ENCODE peak calls at places on chromosomes 5 and 9, in five cellular contexts. R is BJ, W is lung, V is H9, P is psoas muscle. F is an unnamed sample. For H3K27me3, the result is how much of the 10 kb centered on the place peaks cover.

GRCh38 chr5:110790673-110791072 is 51.9 kb downstream of the SLC25A46 start:
- DNase-seq in R (no peak), W (no peak), V (no peak), P (no peak), F (peak)

GRCh38 chr5:141747152-141747640 is 65.2 kb upstream of the ARAP3 start:
- DNase-seq in R (no peak), W (peak), V (peak), P (peak), F (peak)

GRCh38 chr9:134455951-134456739 is 129.9 kb downstream of the RXRA start:
- DNase-seq in R (peak), W (peak), V (no peak), P (peak), F (peak)

GRCh38 chr5:112757468-112758208 is 20.0 kb downstream of the APC start:
- DNase-seq in R (no peak), W (no peak), V (no peak), P (no peak), F (no peak)

GRCh38 chr9:129550199-129550839 is 70.6 kb downstream of the C9orf50 start:
- DNase-seq in R (no peak), W (peak), V (no peak), P (peak), F (peak)

GRCh38 chr9:129242971-129243561 is 65.0 kb upstream of the IER5L start:
- DNase-seq in R (no peak), W (no peak), V (no peak), P (peak), F (no peak)

GRCh38 chr5:173707392-173707791 is 90.9 kb upstream of the BOD1 start:
- DNase-seq in R (no peak), W (no peak), V (no peak), P (peak), F (peak)

GRCh38 chr9:87590996-87591395 is 93.3 kb downstream of the DAPK1 start:
- DNase-seq in R (no peak), W (no peak), V (no peak), P (no peak), F (no peak)

GRCh38 chr9:107929439-107929838 is 439.9 kb upstream of the KLF4 start:
- DNase-seq in R (no peak), W (peak), V (no peak), P (peak), F (peak)

GRCh38 chr9:123108976-123109375 is 75.5 kb downstream of the GPR21 start:
- DNase-seq in R (no peak), W (no peak), V (no peak), P (no peak), F (no peak)

GRCh38 chr9:6229604-6230003 is 14.0 kb downstream of the IL33 start:
- DNase-seq in R (no peak), W (no peak), V (no peak), P (no peak), F (peak)

GRCh38 chr5:142783601-142784291 is 13.6 kb downstream of the ARHGAP26 start:
- DNase-seq in R (no peak), W (no peak), V (no peak), P (peak), F (no peak)

GRCh38 chr5:56561-57290 is 35.2 kb upstream of the PLEKHG4B start:
- DNase-seq in R (no peak), W (peak), V (peak), P (no peak), F (peak)

GRCh38 chr9:95189230-95190098 is 128.0 kb downstream of the FANCC start:
- DNase-seq in R (no peak), W (no peak), V (no peak), P (no peak), F (peak)

GRCh38 chr5:58717303-58718012 is 134.6 kb downstream of the RAB3C start:
- DNase-seq in R (no peak), W (no peak), V (peak), P (no peak), F (no peak)

GRCh38 chr9:118652935-118653334 is 716.3 kb downstream of the BRINP1 start:
- DNase-seq in R (no peak), W (no peak), V (no peak), P (no peak), F (no peak)

GRCh38 chr9:86487222-86487841 is 133.1 kb upstream of the TUT7 start:
- DNase-seq in R (no peak), W (no peak), V (no peak), P (no peak), F (no peak)

GRCh38 chr9:127608104-127608966 is 3.7 kb upstream of the STXBP1 start:
- DNase-seq in R (no peak), W (peak), V (peak), P (peak), F (no peak)

GRCh38 chr9:100442072-100442471 is 15.1 kb downstream of the MSANTD3 start:
- DNase-seq in R (no peak), W (no peak), V (peak), P (no peak), F (no peak)

GRCh38 chr5:124289122-124289521 is 457.3 kb downstream of the ZNF608 start:
- DNase-seq in R (no peak), W (peak), V (no peak), P (peak), F (no peak)

GRCh38 chr5:175003531-175003930 is 279.1 kb downstream of the MSX2 start:
- DNase-seq in R (no peak), W (no peak), V (no peak), P (no peak), F (no peak)

GRCh38 chr9:98997580-98997979 is 53.9 kb downstream of the COL15A1 start:
- DNase-seq in R (no peak), W (no peak), V (no peak), P (no peak), F (peak)

GRCh38 chr5:79133657-79134451 is 22.2 kb downstream of the BHMT start:
- DNase-seq in R (peak), W (peak), V (peak), P (peak), F (peak)

GRCh38 chr9:126624912-126625311 is 11.2 kb downstream of the LMX1B start:
- DNase-seq in R (no peak), W (no peak), V (no peak), P (no peak), F (no peak)

GRCh38 chr5:83914662-83915418 is 194.2 kb upstream of the HAPLN1 start:
- DNase-seq in R (no peak), W (no peak), V (no peak), P (no peak), F (peak)

DNA sequence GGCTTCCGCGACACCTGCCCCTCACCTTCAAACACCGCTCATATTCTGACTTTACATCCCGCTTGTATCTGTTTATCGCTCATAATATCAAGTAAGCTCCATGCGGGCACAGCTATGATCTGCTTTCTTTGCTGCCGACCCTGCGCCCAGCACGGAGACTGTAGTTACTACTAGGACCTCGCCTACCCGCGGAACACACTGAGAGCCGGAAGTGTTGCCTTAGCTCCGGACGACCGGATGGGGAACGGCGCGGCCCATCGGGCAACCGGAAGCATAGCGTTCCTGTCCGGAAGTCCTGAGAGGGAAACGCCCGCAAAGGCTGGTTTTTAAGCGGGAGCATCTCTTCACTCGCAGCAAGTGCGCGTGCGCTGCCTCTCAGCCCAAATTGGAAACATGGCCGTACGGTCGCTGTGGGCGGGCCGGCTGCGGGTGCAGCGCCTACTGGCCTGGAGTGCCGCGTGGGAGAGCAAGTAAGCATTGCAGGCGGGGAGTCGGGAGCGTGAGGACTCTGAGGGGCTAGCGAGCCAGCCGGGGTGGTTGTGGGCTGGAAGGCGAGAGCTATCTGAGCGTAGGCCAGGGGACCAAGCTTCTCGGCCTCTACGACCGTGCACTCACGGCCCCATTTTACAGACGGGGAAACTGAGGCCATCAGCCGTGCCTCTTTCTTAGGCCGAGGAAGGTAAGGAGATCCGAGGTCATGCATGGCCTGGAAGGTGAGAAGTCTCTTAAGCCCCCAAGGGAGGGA is at the start of gene GRPEL2:
- DNase-seq in R (peak), W (peak), V (peak), P (peak), F (peak)
- TF ChIP-seq CTCF in R (no peak), W (no peak), V (no peak), P (no peak), F (no peak)

DNA sequence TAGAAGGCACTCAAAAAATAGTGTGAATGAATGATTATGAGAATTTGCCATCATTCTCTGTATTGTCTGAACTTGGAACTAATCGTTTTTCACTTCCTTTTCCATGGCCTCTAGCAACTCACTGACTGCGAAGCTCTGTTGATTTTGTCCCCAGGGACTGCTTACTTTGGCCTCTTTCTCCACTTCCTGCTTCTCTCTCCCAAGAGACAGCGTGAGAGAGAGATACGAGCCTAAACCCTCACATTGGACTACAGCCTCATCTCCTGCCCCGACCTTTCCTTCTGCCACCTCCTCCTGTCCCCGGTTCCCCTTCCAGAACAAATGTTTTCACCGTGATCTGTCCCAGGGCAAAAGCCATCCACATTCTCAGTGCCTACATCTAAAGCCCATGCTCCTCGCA is 300.8 kb upstream of the PANK3 start:
- DNase-seq in R (no peak), W (no peak), V (no peak), P (no peak), F (peak)
- H3K27me3 ChIP-seq in R (under half), W (under half), V (under half), P (under half), F (under half)

GRCh38 chr9:16266648-16267276 is 603.7 kb downstream of the BNC2 start:
- DNase-seq in R (no peak), W (no peak), V (peak), P (no peak), F (no peak)
- TF ChIP-seq CTCF in R (peak), W (no peak), V (peak), P (peak), F (peak)

GRCh38 chr5:168878121-168878520 is 299.0 kb upstream of the PANK3 start:
- DNase-seq in R (no peak), W (no peak), V (no peak), P (no peak), F (no peak)
- H3K27me3 ChIP-seq in R (under half), W (under half), V (under half), P (under half), F (under half)

DNA sequence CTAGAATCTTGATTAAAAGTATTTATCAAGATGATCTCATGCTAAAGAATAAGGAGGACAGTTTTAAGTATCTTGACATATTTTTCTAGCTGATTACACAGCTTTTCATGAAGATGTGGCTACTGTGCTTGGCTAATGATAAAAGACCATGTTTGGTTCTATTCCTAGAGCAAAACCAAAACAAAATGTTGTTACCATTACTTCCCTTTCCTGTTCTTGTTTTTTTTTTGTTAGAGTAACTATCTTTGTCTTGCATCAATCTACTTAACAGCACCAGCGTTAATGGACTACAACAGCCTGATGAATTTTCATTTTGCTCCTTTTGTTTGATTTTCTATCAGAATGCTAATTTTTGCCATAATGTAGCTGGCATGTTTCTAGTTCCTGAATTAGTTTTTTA is 86.2 kb upstream of the DHFR start:
- DNase-seq in R (no peak), W (no peak), V (no peak), P (no peak), F (no peak)
- TF ChIP-seq CTCF in R (no peak), W (no peak), V (no peak), P (no peak), F (no peak)

DNA sequence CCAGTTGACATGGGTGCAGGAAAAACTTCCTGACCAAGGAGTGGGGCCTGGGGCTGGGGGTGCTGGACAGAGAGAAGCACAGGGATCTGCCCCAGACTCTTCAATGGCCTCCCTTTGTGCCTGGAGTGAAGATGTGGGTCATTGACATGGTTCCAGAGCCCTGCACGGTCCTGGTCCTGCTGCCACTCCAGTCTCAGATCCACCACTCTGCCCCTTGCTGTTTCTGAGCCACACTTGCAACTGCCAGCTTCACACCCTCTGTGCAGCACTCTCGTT is 10.1 kb downstream of the PIP5K1B start:
- DNase-seq in R (no peak), W (no peak), V (no peak), P (no peak), F (no peak)
- H3K27me3 ChIP-seq in R (under half), W (under half), V (under half), P (under half), F (under half)